ENCODE peak calls at places on chromosomes 16 and 17, in nine cellular contexts. One of them, this sample, is unnamed.

GRCh38 chr17:38908676-38909181 is 16.7 kb upstream of the LASP1NB start:
- DNase-seq in endodermal cell: peak; percentile 55
- DNase-seq in esophagus squamous epithelium: no peak
- DNase-seq in CD8-positive, alpha-beta memory T cell: no peak
- DNase-seq in psoas muscle: peak; percentile 19
- DNase-seq in IMR-90: no peak
- DNase-seq in thyroid gland: no peak
- DNase-seq in heart right ventricle: no peak
- DNase-seq in naive thymus-derived CD4-positive, alpha-beta T cell: no peak
- DNase-seq in this sample: peak; percentile 64

GRCh38 chr16:79639576-79640311 is 39.2 kb upstream of the MAF start:
- DNase-seq in esophagus squamous epithelium: no peak
- DNase-seq in IMR-90: no peak
- DNase-seq in thyroid gland: no peak
- DNase-seq in endodermal cell: no peak
- DNase-seq in CD8-positive, alpha-beta memory T cell: no peak
- DNase-seq in naive thymus-derived CD4-positive, alpha-beta T cell: no peak
- DNase-seq in heart right ventricle: no peak
- DNase-seq in psoas muscle: no peak
- DNase-seq in this sample: no peak

GRCh38 chr17:72516772-72517399 is 396.1 kb downstream of the SOX9 start:
- DNase-seq in naive thymus-derived CD4-positive, alpha-beta T cell: no peak
- DNase-seq in CD8-positive, alpha-beta memory T cell: no peak
- DNase-seq in thyroid gland: peak; percentile 49
- DNase-seq in esophagus squamous epithelium: no peak
- DNase-seq in IMR-90: no peak
- DNase-seq in heart right ventricle: peak; percentile 31
- DNase-seq in psoas muscle: no peak
- DNase-seq in endodermal cell: no peak
- DNase-seq in this sample: no peak

GRCh38 chr17:2484876-2485275 is 26.8 kb downstream of the METTL16 start:
- DNase-seq in CD8-positive, alpha-beta memory T cell: no peak
- DNase-seq in thyroid gland: no peak
- DNase-seq in heart right ventricle: no peak
- DNase-seq in IMR-90: no peak
- DNase-seq in endodermal cell: peak; percentile 87
- DNase-seq in naive thymus-derived CD4-positive, alpha-beta T cell: no peak
- DNase-seq in psoas muscle: no peak
- DNase-seq in esophagus squamous epithelium: no peak
- DNase-seq in this sample: no peak

GRCh38 chr17:80133626-80133970 is 13.3 kb downstream of the EIF4A3 start:
- DNase-seq in endodermal cell: peak; percentile 50
- DNase-seq in heart right ventricle: no peak
- DNase-seq in IMR-90: no peak
- DNase-seq in naive thymus-derived CD4-positive, alpha-beta T cell: no peak
- DNase-seq in CD8-positive, alpha-beta memory T cell: no peak
- DNase-seq in esophagus squamous epithelium: no peak
- DNase-seq in thyroid gland: no peak
- DNase-seq in psoas muscle: no peak
- DNase-seq in this sample: no peak

GRCh38 chr16:77143364-77143763 is 47.6 kb upstream of the MON1B start:
- DNase-seq in naive thymus-derived CD4-positive, alpha-beta T cell: no peak
- DNase-seq in esophagus squamous epithelium: no peak
- DNase-seq in IMR-90: no peak
- DNase-seq in thyroid gland: no peak
- DNase-seq in endodermal cell: no peak
- DNase-seq in psoas muscle: no peak
- DNase-seq in heart right ventricle: no peak
- DNase-seq in CD8-positive, alpha-beta memory T cell: no peak
- DNase-seq in this sample: no peak

GRCh38 chr16:80105160-80105559 is 435.6 kb upstream of the DYNLRB2 start:
- DNase-seq in psoas muscle: no peak
- DNase-seq in naive thymus-derived CD4-positive, alpha-beta T cell: no peak
- DNase-seq in esophagus squamous epithelium: no peak
- DNase-seq in CD8-positive, alpha-beta memory T cell: no peak
- DNase-seq in endodermal cell: no peak
- DNase-seq in thyroid gland: no peak
- DNase-seq in heart right ventricle: no peak
- DNase-seq in IMR-90: no peak
- DNase-seq in this sample: no peak

GRCh38 chr16:35687781-35688180 is 2228.4 kb downstream of the TP53TG3F start:
- DNase-seq in psoas muscle: no peak
- DNase-seq in esophagus squamous epithelium: no peak
- DNase-seq in endodermal cell: no peak
- DNase-seq in CD8-positive, alpha-beta memory T cell: no peak
- DNase-seq in IMR-90: no peak
- DNase-seq in thyroid gland: no peak
- DNase-seq in heart right ventricle: no peak
- DNase-seq in naive thymus-derived CD4-positive, alpha-beta T cell: no peak
- DNase-seq in this sample: no peak

GRCh38 chr17:40122944-40123810 is 1.4 kb downstream of the MSL1 start:
- DNase-seq in psoas muscle: no peak
- DNase-seq in IMR-90: peak; percentile 30
- DNase-seq in thyroid gland: peak; percentile 45
- DNase-seq in endodermal cell: peak; percentile 92
- DNase-seq in esophagus squamous epithelium: no peak
- DNase-seq in CD8-positive, alpha-beta memory T cell: peak; percentile 39
- DNase-seq in heart right ventricle: peak; percentile 53
- DNase-seq in naive thymus-derived CD4-positive, alpha-beta T cell: peak; percentile 66
- DNase-seq in this sample: no peak

GRCh38 chr16:62853887-62854286 is 817.6 kb upstream of the CDH8 start:
- DNase-seq in CD8-positive, alpha-beta memory T cell: no peak
- DNase-seq in heart right ventricle: no peak
- DNase-seq in naive thymus-derived CD4-positive, alpha-beta T cell: no peak
- DNase-seq in esophagus squamous epithelium: no peak
- DNase-seq in thyroid gland: no peak
- DNase-seq in endodermal cell: no peak
- DNase-seq in psoas muscle: no peak
- DNase-seq in IMR-90: no peak
- DNase-seq in this sample: no peak

DNA sequence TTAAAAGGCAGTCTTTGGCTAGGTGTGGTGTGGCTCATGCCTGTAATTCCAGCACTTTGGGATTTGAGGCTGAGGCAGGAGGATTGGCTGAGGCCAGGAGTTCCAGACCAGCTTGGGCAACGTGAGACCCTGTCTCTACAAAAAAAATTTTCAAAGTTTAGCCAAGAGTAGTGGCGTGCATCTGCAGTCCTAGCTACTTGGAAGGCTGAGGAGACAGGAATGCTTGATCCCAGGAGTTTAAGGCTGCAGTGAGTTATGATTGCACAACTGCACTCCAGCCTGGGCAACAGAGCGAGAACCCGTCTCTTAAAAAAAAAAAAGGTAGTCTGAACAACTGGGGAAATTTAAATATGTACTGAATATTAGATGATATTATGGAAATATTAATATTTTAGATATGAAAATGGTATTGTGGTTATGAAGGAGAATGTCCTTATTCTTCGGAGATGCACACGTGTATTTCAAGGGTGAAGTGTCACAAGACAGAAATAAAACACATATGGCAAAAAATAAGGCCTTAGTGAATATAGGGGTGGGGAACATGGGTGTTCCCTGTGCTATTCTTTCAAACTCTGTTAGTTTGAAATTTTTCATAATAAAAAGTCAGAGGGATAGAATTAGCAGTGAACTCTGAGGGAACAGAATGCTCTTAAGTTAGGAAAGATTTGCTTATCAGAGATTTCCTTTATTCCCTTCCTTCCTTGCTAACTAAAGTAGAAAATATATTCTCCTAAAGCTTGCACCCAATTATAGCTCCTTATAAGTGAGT is 144.7 kb downstream of the CDK5R1 start:
- DNase-seq in CD8-positive, alpha-beta memory T cell: no peak
- DNase-seq in heart right ventricle: no peak
- DNase-seq in esophagus squamous epithelium: no peak
- DNase-seq in IMR-90: no peak
- DNase-seq in endodermal cell: no peak
- DNase-seq in naive thymus-derived CD4-positive, alpha-beta T cell: no peak
- DNase-seq in thyroid gland: peak; percentile 38
- DNase-seq in psoas muscle: peak; percentile 16
- DNase-seq in this sample: no peak
- H3K27ac ChIP-seq in CD8-positive, alpha-beta memory T cell: no peak overlapping the region
- H3K27ac ChIP-seq in heart right ventricle: no peak overlapping the region
- H3K27ac ChIP-seq in esophagus squamous epithelium: no peak overlapping the region
- H3K27ac ChIP-seq in IMR-90: no peak overlapping the region
- H3K27ac ChIP-seq in endodermal cell: no peak overlapping the region
- H3K27ac ChIP-seq in naive thymus-derived CD4-positive, alpha-beta T cell: no peak overlapping the region
- H3K27ac ChIP-seq in thyroid gland: no peak overlapping the region
- H3K27ac ChIP-seq in psoas muscle: no peak overlapping the region
- H3K27ac ChIP-seq in this sample: peak overlapping the region; percentile 3

DNA sequence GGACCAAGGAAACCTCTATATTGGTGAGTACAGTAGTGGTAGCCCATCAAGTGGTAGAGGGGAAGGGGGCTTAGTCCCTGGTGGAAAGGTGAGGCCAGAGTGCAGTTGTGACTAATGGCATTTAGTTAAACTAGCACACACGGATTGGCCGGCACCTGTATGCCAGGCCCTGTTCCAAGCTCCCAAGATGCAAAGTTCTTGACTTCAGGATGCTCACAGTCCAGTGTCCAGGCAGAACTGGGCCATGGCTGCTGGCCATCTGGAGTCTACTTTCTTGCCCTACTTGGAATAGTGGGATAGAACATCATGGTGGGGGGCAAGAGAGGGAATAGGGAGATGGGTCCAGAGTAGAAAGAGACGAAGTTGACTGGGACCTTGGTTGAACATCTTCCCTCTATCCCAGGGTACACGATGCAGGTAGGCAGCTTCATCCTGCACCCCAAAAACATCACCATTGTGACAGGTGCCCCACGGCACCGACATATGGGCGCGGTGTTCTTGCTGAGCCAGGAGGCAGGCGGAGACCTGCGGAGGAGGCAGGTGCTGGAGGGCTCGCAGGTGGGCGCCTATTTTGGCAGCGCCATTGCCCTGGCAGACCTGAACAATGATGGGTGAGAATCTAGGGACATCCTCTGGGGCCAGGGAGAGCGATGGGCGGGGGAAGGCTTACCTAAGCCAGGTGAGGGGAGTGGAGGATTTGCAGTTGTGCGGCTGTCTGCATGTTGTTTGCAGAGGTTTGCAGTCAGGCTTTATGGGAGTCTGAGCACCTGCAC is 15.2 kb downstream of the ITGA3 start:
- DNase-seq in thyroid gland: no peak
- DNase-seq in psoas muscle: no peak
- DNase-seq in IMR-90: no peak
- DNase-seq in heart right ventricle: no peak
- DNase-seq in CD8-positive, alpha-beta memory T cell: no peak
- DNase-seq in endodermal cell: no peak
- DNase-seq in naive thymus-derived CD4-positive, alpha-beta T cell: no peak
- DNase-seq in esophagus squamous epithelium: no peak
- DNase-seq in this sample: no peak
- H3K36me3 ChIP-seq in thyroid gland: peaks cover 66% of the 10 kb centered on the region
- H3K36me3 ChIP-seq in psoas muscle: peaks cover 67% of the 10 kb centered on the region
- H3K36me3 ChIP-seq in IMR-90: peaks cover 52% of the 10 kb centered on the region
- H3K36me3 ChIP-seq in heart right ventricle: peaks cover 60% of the 10 kb centered on the region
- H3K36me3 ChIP-seq in CD8-positive, alpha-beta memory T cell: no peaks in the 10 kb centered on the region
- H3K36me3 ChIP-seq in endodermal cell: peaks cover 6% of the 10 kb centered on the region
- H3K36me3 ChIP-seq in naive thymus-derived CD4-positive, alpha-beta T cell: no peaks in the 10 kb centered on the region
- H3K36me3 ChIP-seq in esophagus squamous epithelium: peaks cover 54% of the 10 kb centered on the region
- H3K36me3 ChIP-seq in this sample: peaks cover 89% of the 10 kb centered on the region

GRCh38 chr16:50939356-50939755 is 197.5 kb downstream of the CYLD start:
- DNase-seq in esophagus squamous epithelium: no peak
- DNase-seq in naive thymus-derived CD4-positive, alpha-beta T cell: no peak
- DNase-seq in endodermal cell: no peak
- DNase-seq in IMR-90: no peak
- DNase-seq in thyroid gland: no peak
- DNase-seq in heart right ventricle: no peak
- DNase-seq in psoas muscle: no peak
- DNase-seq in CD8-positive, alpha-beta memory T cell: no peak
- DNase-seq in this sample: no peak

GRCh38 chr16:50938923-50939322 is 197.0 kb downstream of the CYLD start:
- DNase-seq in heart right ventricle: no peak
- DNase-seq in naive thymus-derived CD4-positive, alpha-beta T cell: no peak
- DNase-seq in IMR-90: no peak
- DNase-seq in thyroid gland: no peak
- DNase-seq in esophagus squamous epithelium: no peak
- DNase-seq in endodermal cell: no peak
- DNase-seq in CD8-positive, alpha-beta memory T cell: no peak
- DNase-seq in psoas muscle: no peak
- DNase-seq in this sample: no peak

GRCh38 chr16:50940275-50940854 is 198.5 kb downstream of the CYLD start:
- DNase-seq in CD8-positive, alpha-beta memory T cell: no peak
- DNase-seq in heart right ventricle: no peak
- DNase-seq in esophagus squamous epithelium: no peak
- DNase-seq in psoas muscle: no peak
- DNase-seq in IMR-90: no peak
- DNase-seq in thyroid gland: peak; percentile 42
- DNase-seq in endodermal cell: peak; percentile 50
- DNase-seq in naive thymus-derived CD4-positive, alpha-beta T cell: no peak
- DNase-seq in this sample: no peak

GRCh38 chr16:50942143-50942542 is 200.3 kb downstream of the CYLD start:
- DNase-seq in IMR-90: no peak
- DNase-seq in naive thymus-derived CD4-positive, alpha-beta T cell: no peak
- DNase-seq in CD8-positive, alpha-beta memory T cell: no peak
- DNase-seq in heart right ventricle: no peak
- DNase-seq in psoas muscle: no peak
- DNase-seq in esophagus squamous epithelium: no peak
- DNase-seq in thyroid gland: no peak
- DNase-seq in endodermal cell: peak; percentile 53
- DNase-seq in this sample: no peak

DNA sequence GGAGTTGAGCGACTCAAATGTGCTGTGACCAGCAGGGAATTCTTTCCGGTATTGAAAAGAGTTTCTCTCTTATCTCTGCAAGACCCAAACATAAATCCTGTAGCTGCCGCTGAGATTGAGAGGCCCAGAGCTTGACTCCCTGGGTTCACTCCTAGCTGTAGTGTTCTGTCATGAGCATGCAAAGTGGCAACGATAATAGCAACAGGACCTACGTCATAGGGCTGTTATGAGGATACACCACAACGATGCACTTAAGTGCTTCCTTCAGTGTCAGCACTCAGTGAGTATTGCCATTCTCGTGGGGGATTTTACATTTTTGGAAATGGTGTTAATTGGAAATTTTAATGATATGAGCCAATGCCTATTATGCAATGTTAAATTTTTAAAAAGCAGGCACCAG is 199.8 kb downstream of the CYLD start:
- DNase-seq in esophagus squamous epithelium: no peak
- DNase-seq in naive thymus-derived CD4-positive, alpha-beta T cell: no peak
- DNase-seq in psoas muscle: no peak
- DNase-seq in CD8-positive, alpha-beta memory T cell: no peak
- DNase-seq in thyroid gland: no peak
- DNase-seq in heart right ventricle: no peak
- DNase-seq in IMR-90: no peak
- DNase-seq in endodermal cell: no peak
- DNase-seq in this sample: no peak
- H3K27ac ChIP-seq in esophagus squamous epithelium: no peak overlapping the region
- H3K27ac ChIP-seq in naive thymus-derived CD4-positive, alpha-beta T cell: no peak overlapping the region
- H3K27ac ChIP-seq in psoas muscle: no peak overlapping the region
- H3K27ac ChIP-seq in CD8-positive, alpha-beta memory T cell: no peak overlapping the region
- H3K27ac ChIP-seq in thyroid gland: no peak overlapping the region
- H3K27ac ChIP-seq in heart right ventricle: no peak overlapping the region
- H3K27ac ChIP-seq in IMR-90: no peak overlapping the region
- H3K27ac ChIP-seq in endodermal cell: no peak overlapping the region
- H3K27ac ChIP-seq in this sample: no peak overlapping the region

DNA sequence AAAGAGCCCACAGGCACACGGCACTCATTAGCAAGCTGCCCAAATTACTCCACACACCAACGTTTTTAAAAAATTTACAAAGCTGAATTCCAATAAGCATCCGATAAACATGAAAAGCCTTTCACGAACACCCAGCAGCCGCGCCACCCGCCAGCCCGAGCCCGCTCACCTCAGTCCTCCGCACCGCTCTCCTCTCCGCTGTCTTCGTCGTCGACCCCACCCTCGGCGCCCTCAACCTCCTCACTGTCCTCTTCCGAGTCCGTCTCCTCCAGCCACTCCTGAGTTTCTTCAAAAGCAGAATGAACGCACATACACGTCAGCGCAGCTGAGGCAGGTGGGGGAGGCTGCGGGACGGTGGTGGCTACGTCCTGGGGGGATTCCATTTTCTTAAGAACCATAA is 57.6 kb downstream of the KLHDC4 start:
- DNase-seq in psoas muscle: no peak
- DNase-seq in IMR-90: no peak
- DNase-seq in thyroid gland: no peak
- DNase-seq in endodermal cell: no peak
- DNase-seq in heart right ventricle: no peak
- DNase-seq in esophagus squamous epithelium: no peak
- DNase-seq in CD8-positive, alpha-beta memory T cell: no peak
- DNase-seq in naive thymus-derived CD4-positive, alpha-beta T cell: no peak
- DNase-seq in this sample: no peak
- H3K36me3 ChIP-seq in psoas muscle: peaks cover 72% of the 10 kb centered on the region
- H3K36me3 ChIP-seq in IMR-90: peaks cover 22% of the 10 kb centered on the region
- H3K36me3 ChIP-seq in thyroid gland: no peaks in the 10 kb centered on the region
- H3K36me3 ChIP-seq in endodermal cell: peaks cover 25% of the 10 kb centered on the region
- H3K36me3 ChIP-seq in heart right ventricle: peaks cover 71% of the 10 kb centered on the region
- H3K36me3 ChIP-seq in esophagus squamous epithelium: peaks cover 33% of the 10 kb centered on the region
- H3K36me3 ChIP-seq in CD8-positive, alpha-beta memory T cell: peaks cover 27% of the 10 kb centered on the region
- H3K36me3 ChIP-seq in naive thymus-derived CD4-positive, alpha-beta T cell: peaks cover 11% of the 10 kb centered on the region
- H3K36me3 ChIP-seq in this sample: peaks cover 19% of the 10 kb centered on the region